ENCODE peak calls at places on chromosomes 5 and 9, in seven cellular contexts. One of them, this sample, is unnamed.

GRCh38 chr9:133934512-133935221 is 57.5 kb downstream of the VAV2 start:
- DNase-seq in endodermal cell: no peak
- DNase-seq in SK-N-MC: no peak
- DNase-seq in NT2/D1: no peak
- DNase-seq in mesendoderm: no peak
- DNase-seq in neuronal stem cell: no peak
- DNase-seq in IMR-90: no peak
- DNase-seq in this sample: no peak

GRCh38 chr5:105952875-105953274 is 1717.9 kb downstream of the EFNA5 start:
- DNase-seq in mesendoderm: no peak
- DNase-seq in endodermal cell: no peak
- DNase-seq in SK-N-MC: no peak
- DNase-seq in neuronal stem cell: no peak
- DNase-seq in IMR-90: peak; percentile 47
- DNase-seq in NT2/D1: no peak
- DNase-seq in this sample: no peak

GRCh38 chr5:169629847-169630548 is 7.1 kb upstream of the DOCK2 start:
- DNase-seq in endodermal cell: no peak
- DNase-seq in NT2/D1: no peak
- DNase-seq in IMR-90: peak; percentile 90
- DNase-seq in SK-N-MC: no peak
- DNase-seq in mesendoderm: no peak
- DNase-seq in neuronal stem cell: no peak
- DNase-seq in this sample: no peak

GRCh38 chr9:97615439-97616072 is 17.6 kb downstream of the TSTD2 start:
- DNase-seq in SK-N-MC: peak; percentile 26
- DNase-seq in neuronal stem cell: peak; percentile 47
- DNase-seq in endodermal cell: peak; percentile 81
- DNase-seq in IMR-90: peak; percentile 54
- DNase-seq in mesendoderm: peak; percentile 61
- DNase-seq in NT2/D1: peak; percentile 55
- DNase-seq in this sample: no peak

GRCh38 chr9:8778356-8778755 is 978.8 kb upstream of the DMAC1 start:
- DNase-seq in SK-N-MC: no peak
- DNase-seq in mesendoderm: peak; percentile 79
- DNase-seq in IMR-90: no peak
- DNase-seq in endodermal cell: peak; percentile 55
- DNase-seq in neuronal stem cell: no peak
- DNase-seq in NT2/D1: no peak
- DNase-seq in this sample: no peak

GRCh38 chr9:130331573-130331972 is 66.0 kb downstream of the HMCN2 start:
- DNase-seq in NT2/D1: peak; percentile 38
- DNase-seq in endodermal cell: no peak
- DNase-seq in mesendoderm: peak; percentile 73
- DNase-seq in IMR-90: peak; percentile 74
- DNase-seq in neuronal stem cell: no peak
- DNase-seq in SK-N-MC: no peak
- DNase-seq in this sample: no peak

GRCh38 chr5:127910307-127910956 is 173.1 kb upstream of the SLC12A2 start:
- DNase-seq in neuronal stem cell: no peak
- DNase-seq in IMR-90: no peak
- DNase-seq in NT2/D1: no peak
- DNase-seq in mesendoderm: no peak
- DNase-seq in endodermal cell: no peak
- DNase-seq in SK-N-MC: no peak
- DNase-seq in this sample: no peak

GRCh38 chr9:29778281-29778849 is 2205.1 kb upstream of the C9orf72 start:
- DNase-seq in mesendoderm: peak; percentile 33
- DNase-seq in NT2/D1: no peak
- DNase-seq in endodermal cell: no peak
- DNase-seq in IMR-90: no peak
- DNase-seq in neuronal stem cell: no peak
- DNase-seq in SK-N-MC: no peak
- DNase-seq in this sample: no peak

GRCh38 chr5:40656766-40657165 is 22.9 kb upstream of the PTGER4 start:
- DNase-seq in endodermal cell: no peak
- DNase-seq in SK-N-MC: no peak
- DNase-seq in NT2/D1: no peak
- DNase-seq in mesendoderm: no peak
- DNase-seq in neuronal stem cell: no peak
- DNase-seq in IMR-90: no peak
- DNase-seq in this sample: no peak

GRCh38 chr5:95779611-95780010 is 42.9 kb downstream of the GLRX start:
- DNase-seq in neuronal stem cell: no peak
- DNase-seq in IMR-90: peak; percentile 71
- DNase-seq in mesendoderm: no peak
- DNase-seq in SK-N-MC: no peak
- DNase-seq in endodermal cell: no peak
- DNase-seq in NT2/D1: no peak
- DNase-seq in this sample: no peak

GRCh38 chr9:96618209-96619108 is 1.2 kb downstream of the CDC14B start:
- DNase-seq in IMR-90: peak; percentile 54
- DNase-seq in endodermal cell: peak; percentile 75
- DNase-seq in SK-N-MC: no peak
- DNase-seq in neuronal stem cell: no peak
- DNase-seq in NT2/D1: no peak
- DNase-seq in mesendoderm: peak; percentile 44
- DNase-seq in this sample: peak; percentile 77

DNA sequence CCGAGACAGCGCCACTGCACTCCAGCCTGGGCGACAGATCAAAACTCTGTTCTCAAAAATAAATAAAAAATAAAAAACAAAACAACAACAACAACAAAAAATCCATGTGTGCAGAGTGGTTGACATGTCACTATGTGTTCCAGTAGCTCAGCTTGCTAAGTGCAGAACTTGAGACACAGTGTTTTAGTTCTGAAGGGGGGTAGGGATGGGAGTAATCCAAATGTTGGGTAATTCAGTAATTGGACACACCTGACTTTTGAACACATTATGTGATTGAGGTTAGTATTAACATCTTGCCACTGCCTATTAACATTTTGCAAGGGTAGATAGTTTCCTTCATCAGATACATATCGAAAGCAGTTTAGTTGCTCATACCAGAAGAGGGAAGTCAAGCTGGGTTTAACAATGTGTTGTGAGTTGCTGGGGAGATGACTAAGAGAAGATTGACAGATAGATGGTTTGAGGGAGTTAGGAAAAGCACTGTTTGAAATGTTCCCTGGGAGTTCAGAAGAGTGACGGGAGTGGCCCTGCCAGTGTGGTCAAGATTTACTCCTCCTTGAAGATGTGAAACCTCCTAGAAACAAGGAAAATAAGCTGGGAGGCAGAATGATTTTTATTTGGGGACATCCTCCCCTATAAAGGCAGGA is 928 bp downstream of the HACD4 start:
- DNase-seq in SK-N-MC: no peak
- DNase-seq in mesendoderm: peak; percentile 92
- DNase-seq in NT2/D1: no peak
- DNase-seq in endodermal cell: peak; percentile 68
- DNase-seq in IMR-90: peak; percentile 12
- DNase-seq in neuronal stem cell: no peak
- DNase-seq in this sample: no peak
- H3K9ac ChIP-seq in SK-N-MC: no peak overlapping the region
- H3K9ac ChIP-seq in mesendoderm: no peak overlapping the region
- H3K9ac ChIP-seq in NT2/D1: no peak overlapping the region
- H3K9ac ChIP-seq in endodermal cell: no peak overlapping the region
- H3K9ac ChIP-seq in IMR-90: no peak overlapping the region
- H3K9ac ChIP-seq in neuronal stem cell: no peak overlapping the region
- H3K9ac ChIP-seq in this sample: no peak overlapping the region

GRCh38 chr5:73233053-73233460 is 60.1 kb downstream of the TMEM174 start:
- DNase-seq in SK-N-MC: no peak
- DNase-seq in endodermal cell: no peak
- DNase-seq in IMR-90: no peak
- DNase-seq in neuronal stem cell: no peak
- DNase-seq in NT2/D1: no peak
- DNase-seq in mesendoderm: no peak
- DNase-seq in this sample: no peak

GRCh38 chr5:73234156-73234555 is 61.2 kb downstream of the TMEM174 start:
- DNase-seq in SK-N-MC: no peak
- DNase-seq in NT2/D1: no peak
- DNase-seq in IMR-90: no peak
- DNase-seq in endodermal cell: peak; percentile 77
- DNase-seq in neuronal stem cell: no peak
- DNase-seq in mesendoderm: no peak
- DNase-seq in this sample: no peak

GRCh38 chr5:73233461-73234151 is 60.6 kb downstream of the TMEM174 start:
- DNase-seq in NT2/D1: no peak
- DNase-seq in SK-N-MC: no peak
- DNase-seq in neuronal stem cell: peak; percentile 74
- DNase-seq in IMR-90: no peak
- DNase-seq in endodermal cell: peak; percentile 79
- DNase-seq in mesendoderm: peak; percentile 37
- DNase-seq in this sample: peak; percentile 75

GRCh38 chr5:73231245-73231778 is 58.3 kb downstream of the TMEM174 start:
- DNase-seq in SK-N-MC: no peak
- DNase-seq in NT2/D1: no peak
- DNase-seq in neuronal stem cell: no peak
- DNase-seq in IMR-90: no peak
- DNase-seq in mesendoderm: no peak
- DNase-seq in endodermal cell: no peak
- DNase-seq in this sample: no peak

DNA sequence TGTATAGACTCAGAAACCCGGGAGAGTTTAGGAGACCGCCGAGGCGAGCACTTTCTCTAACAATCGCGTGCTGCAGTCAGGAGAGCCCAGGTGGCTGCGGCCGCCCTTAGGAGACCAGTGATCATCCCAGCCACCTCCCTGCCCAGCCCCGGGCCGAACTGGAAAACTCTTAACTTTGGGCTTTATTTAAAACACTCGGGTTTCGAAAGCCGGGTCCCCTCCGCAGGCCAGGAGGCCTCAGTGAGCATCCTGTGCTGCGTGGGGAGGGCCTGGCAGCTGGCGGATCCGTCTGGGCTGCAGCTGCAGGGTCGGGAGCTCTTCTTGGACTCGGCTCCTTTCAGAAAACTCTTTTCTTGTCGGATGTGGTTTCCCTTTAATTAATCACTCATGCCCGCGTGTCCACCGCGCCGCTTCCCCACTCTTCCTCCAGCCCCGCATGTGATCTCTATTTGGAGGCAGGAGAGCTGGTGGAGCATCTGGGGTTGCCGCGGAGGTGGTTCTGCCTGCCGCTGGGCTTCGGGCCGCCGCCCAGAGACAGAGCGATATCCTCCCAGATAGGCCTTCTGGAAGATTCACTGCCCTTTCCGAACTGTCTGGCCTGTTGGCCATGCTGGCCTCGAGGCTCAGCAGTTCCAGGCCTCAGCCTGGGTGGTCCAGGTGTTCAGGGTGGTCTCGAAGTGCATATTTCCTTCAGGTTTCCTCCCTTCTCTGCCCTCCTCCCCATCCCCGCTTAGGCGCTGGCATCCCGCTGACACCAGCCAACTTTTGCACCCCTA is 59.5 kb downstream of the TMEM174 start:
- DNase-seq in mesendoderm: peak; percentile 43
- DNase-seq in NT2/D1: no peak
- DNase-seq in endodermal cell: peak; percentile 75
- DNase-seq in SK-N-MC: no peak
- DNase-seq in IMR-90: no peak
- DNase-seq in neuronal stem cell: no peak
- DNase-seq in this sample: no peak
- H3K9ac ChIP-seq in mesendoderm: peak overlapping the region; percentile 16
- H3K9ac ChIP-seq in NT2/D1: peak overlapping the region; percentile 32
- H3K9ac ChIP-seq in endodermal cell: no peak overlapping the region
- H3K9ac ChIP-seq in SK-N-MC: no peak overlapping the region
- H3K9ac ChIP-seq in IMR-90: no peak overlapping the region
- H3K9ac ChIP-seq in neuronal stem cell: no peak overlapping the region
- H3K9ac ChIP-seq in this sample: no peak overlapping the region

DNA sequence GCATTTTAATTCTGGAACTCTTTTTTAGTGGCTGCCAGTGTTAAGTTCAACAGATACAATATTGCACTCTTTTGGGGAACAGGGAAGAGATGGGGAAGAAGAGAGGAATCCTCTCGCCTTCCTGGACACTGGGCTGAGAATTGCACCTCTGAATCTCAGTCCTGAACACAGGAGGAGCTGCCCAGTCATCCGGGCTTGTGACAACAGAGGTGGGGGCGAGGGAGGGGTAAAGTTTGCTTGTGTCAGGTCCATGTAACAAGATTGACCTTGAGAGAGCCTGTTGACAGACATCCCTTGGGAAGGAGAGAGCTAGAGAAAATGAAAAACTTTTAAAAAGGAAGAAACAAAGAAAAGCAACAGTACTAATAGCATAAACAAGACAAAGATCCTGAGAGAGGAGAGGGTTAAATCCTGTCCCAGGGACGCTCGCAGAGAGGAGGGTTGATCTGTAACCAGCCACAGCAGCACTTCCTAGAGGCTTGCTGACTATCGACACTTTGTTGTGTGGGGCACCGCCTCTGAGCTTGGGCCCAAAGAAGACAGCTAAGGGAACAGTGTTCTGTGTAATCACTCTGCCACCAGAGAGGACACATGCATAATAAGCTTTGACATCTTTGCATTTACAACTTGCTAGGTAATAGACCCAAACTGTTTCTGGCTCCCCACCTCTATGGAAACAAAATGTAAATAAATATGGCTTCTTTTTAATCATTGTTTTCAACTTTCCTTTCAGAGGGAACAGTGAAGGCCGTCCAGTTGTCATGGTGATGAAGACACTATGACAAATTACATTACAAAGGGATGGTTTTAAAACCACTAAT is 363.7 kb downstream of the CSNK1G3 start:
- DNase-seq in mesendoderm: peak; percentile 93
- DNase-seq in SK-N-MC: no peak
- DNase-seq in IMR-90: no peak
- DNase-seq in neuronal stem cell: peak; percentile 50
- DNase-seq in endodermal cell: peak; percentile 89
- DNase-seq in NT2/D1: peak; percentile 75
- DNase-seq in this sample: no peak
- H3K9ac ChIP-seq in mesendoderm: peak overlapping the region; percentile 42
- H3K9ac ChIP-seq in SK-N-MC: peak overlapping the region; percentile 55
- H3K9ac ChIP-seq in IMR-90: no peak overlapping the region
- H3K9ac ChIP-seq in neuronal stem cell: no peak overlapping the region
- H3K9ac ChIP-seq in endodermal cell: peak overlapping the region; percentile 41
- H3K9ac ChIP-seq in NT2/D1: peak overlapping the region; percentile 44
- H3K9ac ChIP-seq in this sample: peak overlapping the region; percentile 12

DNA sequence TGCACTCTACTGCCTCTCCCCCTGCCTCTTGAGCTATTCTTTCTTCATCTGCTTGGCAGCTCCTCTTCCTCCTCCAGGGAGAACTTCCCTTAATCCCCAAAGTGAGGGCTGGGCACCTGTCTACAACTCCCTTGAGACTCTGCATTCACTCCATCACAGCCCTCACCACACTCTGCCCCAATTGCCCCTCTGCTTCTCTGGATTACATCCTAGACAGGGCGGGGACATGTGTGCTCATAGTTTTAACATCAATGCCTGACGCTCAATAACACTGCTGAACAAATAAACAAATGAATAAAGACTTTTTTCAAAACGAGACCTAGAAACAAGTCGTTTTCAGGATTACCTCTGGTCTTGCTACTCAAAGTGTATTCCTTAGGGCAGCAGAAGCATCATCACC is 115.8 kb downstream of the CDK5RAP2 start:
- DNase-seq in NT2/D1: no peak
- DNase-seq in SK-N-MC: no peak
- DNase-seq in endodermal cell: no peak
- DNase-seq in IMR-90: no peak
- DNase-seq in mesendoderm: no peak
- DNase-seq in neuronal stem cell: no peak
- DNase-seq in this sample: no peak
- H3K9ac ChIP-seq in NT2/D1: no peak overlapping the region
- H3K9ac ChIP-seq in SK-N-MC: no peak overlapping the region
- H3K9ac ChIP-seq in endodermal cell: no peak overlapping the region
- H3K9ac ChIP-seq in IMR-90: no peak overlapping the region
- H3K9ac ChIP-seq in mesendoderm: no peak overlapping the region
- H3K9ac ChIP-seq in neuronal stem cell: no peak overlapping the region
- H3K9ac ChIP-seq in this sample: no peak overlapping the region

GRCh38 chr9:7042124-7042523 is 284.4 kb downstream of the KDM4C start:
- DNase-seq in SK-N-MC: peak; percentile 73
- DNase-seq in mesendoderm: no peak
- DNase-seq in NT2/D1: no peak
- DNase-seq in endodermal cell: no peak
- DNase-seq in IMR-90: peak; percentile 12
- DNase-seq in neuronal stem cell: no peak
- DNase-seq in this sample: no peak
- H3K9ac ChIP-seq in SK-N-MC: no peak overlapping the region
- H3K9ac ChIP-seq in mesendoderm: no peak overlapping the region
- H3K9ac ChIP-seq in NT2/D1: no peak overlapping the region
- H3K9ac ChIP-seq in endodermal cell: no peak overlapping the region
- H3K9ac ChIP-seq in IMR-90: no peak overlapping the region
- H3K9ac ChIP-seq in neuronal stem cell: no peak overlapping the region
- H3K9ac ChIP-seq in this sample: no peak overlapping the region

This sample was measured in kidney.